ENCODE peak calls at places on chromosomes 4 and X, in nine cellular contexts. G is fibroblast of lung; O is cardiac muscle cell; M is HepG2; Y is pancreas; K is endodermal cell; U is CD8-positive, alpha-beta T cell; D is IMR-90; H is upper lobe of right lung. Z is an unnamed sample.

GRCh38 chr4:26584725-26585124 is 841 bp downstream of the TBC1D19 start:
- DNase-seq in K (no peak), Y (no peak), U (no peak), G (no peak), D (no peak), H (no peak), M (no peak), O (no peak), Z (no peak)

GRCh38 chrX:15497865-15498264 is 2.7 kb upstream of the BMX start:
- DNase-seq in H (no peak), U (peak), M (peak), K (peak), D (peak), G (peak), O (peak), Y (peak), Z (no peak)

GRCh38 chr4:176622251-176622968 is 170.3 kb downstream of the VEGFC start:
- DNase-seq in U (no peak), G (peak), H (no peak), Y (no peak), O (peak), M (no peak), K (no peak), D (peak), Z (peak)

GRCh38 chrX:69179380-69179911 is 14.2 kb upstream of the PJA1 start:
- DNase-seq in D (peak), K (peak), M (no peak), Y (no peak), U (no peak), H (no peak), O (peak), G (peak), Z (peak)

GRCh38 chrX:86806786-86807185 is 658.5 kb downstream of the DACH2 start:
- DNase-seq in O (no peak), K (peak), G (no peak), Y (no peak), H (no peak), U (no peak), D (peak), M (peak), Z (no peak)

GRCh38 chrX:23883737-23884354 is 23.9 kb downstream of the APOO start:
- DNase-seq in D (peak), H (no peak), M (peak), O (peak), U (no peak), Y (no peak), K (peak), G (peak), Z (no peak)

GRCh38 chrX:153478746-153479145 is 8.4 kb upstream of the HAUS7 start:
- DNase-seq in K (no peak), O (no peak), Y (no peak), U (no peak), M (no peak), G (no peak), D (no peak), H (no peak), Z (no peak)

GRCh38 chr4:67437974-67438713 is 107.2 kb downstream of the CENPC start:
- DNase-seq in G (peak), D (peak), O (peak), U (no peak), K (no peak), M (peak), H (no peak), Y (no peak), Z (peak)

GRCh38 chr4:23788460-23788859 is 101.4 kb downstream of the PPARGC1A start:
- DNase-seq in M (peak), Y (no peak), O (peak), D (peak), K (no peak), G (peak), H (no peak), U (no peak), Z (no peak)

GRCh38 chrX:55201930-55202579 is 18.1 kb upstream of the PAGE5 start:
- DNase-seq in K (no peak), Y (no peak), M (no peak), H (no peak), U (no peak), D (no peak), G (no peak), O (peak), Z (no peak)

GRCh38 chr4:146072381-146072780 is 103.1 kb upstream of the LSM6 start:
- DNase-seq in H (no peak), M (no peak), G (no peak), O (peak), Y (no peak), U (no peak), D (no peak), K (no peak), Z (no peak)

GRCh38 chrX:148624951-148625350 is 124.5 kb downstream of the AFF2 start:
- DNase-seq in O (no peak), H (no peak), D (no peak), K (no peak), Y (no peak), G (no peak), U (no peak), M (no peak), Z (no peak)

GRCh38 chr4:120843840-120844527 is 78.5 kb downstream of the PRDM5 start:
- DNase-seq in Y (peak), O (no peak), H (peak), D (no peak), G (no peak), U (no peak), M (no peak), K (peak), Z (no peak)

GRCh38 chrX:144681501-144681900 is 565.8 kb upstream of the SPANXN1 start:
- DNase-seq in G (peak), Y (no peak), O (no peak), H (no peak), K (no peak), D (no peak), U (no peak), M (no peak), Z (no peak)

GRCh38 chrX:9207142-9207541 is 173.2 kb upstream of the FAM9B start:
- DNase-seq in O (peak), Y (no peak), D (peak), H (no peak), U (no peak), G (no peak), M (no peak), K (no peak), Z (no peak)

GRCh38 chrX:74349387-74349786 is 45.4 kb downstream of the ZCCHC13 start:
- DNase-seq in D (peak), H (no peak), M (peak), U (no peak), K (no peak), Y (no peak), O (peak), G (peak), Z (peak)

DNA sequence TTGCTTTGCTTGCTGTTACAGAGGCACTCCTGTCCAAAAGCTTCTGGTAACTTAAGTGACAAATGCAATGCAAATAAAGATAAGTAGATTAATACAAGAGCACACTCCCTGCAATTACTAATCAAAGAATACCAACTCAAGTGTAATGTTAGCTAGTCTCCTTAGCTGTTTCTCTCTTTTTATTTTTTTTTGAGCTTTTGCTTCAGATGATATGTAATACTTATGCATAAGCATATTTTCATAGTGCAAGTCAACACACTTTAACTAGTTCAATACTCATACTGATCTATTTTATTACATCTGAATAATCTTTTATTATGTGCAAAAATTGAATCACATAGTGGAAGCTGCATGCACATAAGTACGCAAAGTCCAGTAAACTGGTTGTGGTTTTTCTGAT is 2.7 kb downstream of the SLC7A11 start:
- DNase-seq in G (no peak), D (no peak), U (no peak), K (no peak), M (no peak), O (no peak), Y (no peak), H (no peak), Z (no peak)
- H3K27ac ChIP-seq in G (peak), D (peak), U (no peak), K (no peak), M (peak), O (no peak), Y (no peak), H (no peak), Z (no peak)

GRCh38 chrX:2829469-2830246 is 928 bp downstream of the GYG2 start:
- DNase-seq in O (no peak), Y (peak), M (no peak), G (no peak), D (no peak), U (no peak), K (peak), H (no peak), Z (no peak)
- H3K4me3 ChIP-seq in O (peak), Y (peak), M (peak), G (no peak), D (peak), U (no peak), K (peak), H (peak), Z (peak)

GRCh38 chr4:184745747-184746531 is 12.0 kb upstream of the CENPU start:
- DNase-seq in D (peak), G (peak), U (peak), H (no peak), Y (peak), K (peak), M (peak), O (peak), Z (peak)
- TF ChIP-seq CTCF in D (peak), G (peak), U (peak), H (peak), Y (peak), K (peak), M (peak), O (peak), Z (peak)

DNA sequence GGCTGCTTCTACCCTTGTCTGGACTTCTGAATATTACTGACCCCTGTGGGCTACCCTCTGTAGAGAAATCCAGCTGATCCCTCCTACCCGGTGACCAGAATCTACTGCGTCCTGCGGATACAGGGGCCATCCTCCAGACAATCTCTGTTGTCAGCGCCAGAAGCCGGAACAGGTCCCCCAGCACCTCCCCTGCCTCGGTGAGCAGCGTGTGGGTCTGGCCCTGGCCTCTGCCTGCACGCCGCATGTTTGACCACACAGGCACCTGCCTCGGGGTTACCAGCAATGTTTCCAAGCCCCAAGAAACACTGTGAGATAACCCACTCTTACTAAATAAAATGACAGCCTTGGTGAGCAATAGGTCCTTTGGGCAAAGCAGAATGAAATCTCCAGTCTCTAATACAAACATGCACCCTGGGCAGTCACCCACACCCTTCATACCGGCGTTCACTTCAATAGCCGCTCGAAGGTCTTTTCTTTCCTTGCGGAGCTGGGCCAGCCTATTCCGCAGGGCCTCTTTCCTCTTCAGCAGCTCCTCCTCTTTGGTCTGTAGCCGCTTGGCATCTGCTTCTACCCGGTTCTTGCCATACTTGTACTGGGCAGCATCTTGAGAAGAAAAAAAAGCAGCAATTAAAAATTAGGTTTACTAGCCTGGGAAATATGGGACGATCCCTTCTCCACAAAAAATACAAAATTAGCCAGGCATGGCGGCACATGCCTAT is 165.2 kb downstream of the AFAP1 start:
- DNase-seq in H (peak), K (no peak), D (no peak), O (no peak), U (no peak), G (no peak), M (no peak), Y (no peak), Z (no peak)
- H3K27ac ChIP-seq in H (no peak), K (no peak), D (no peak), O (no peak), U (no peak), G (no peak), M (no peak), Y (no peak), Z (peak)